ENCODE peak calls at places on chromosomes 11 and 22, in ten cellular contexts. One of them, this sample, is unnamed.

GRCh38 chr22:49084203-49084602 is 743.5 kb downstream of the BRD1 start:
- DNase-seq in K562: peak
- DNase-seq in GM12878: no peak
- DNase-seq in suprapubic skin: no peak
- DNase-seq in prostate gland: no peak
- DNase-seq in transverse colon: no peak
- DNase-seq in stomach: no peak
- DNase-seq in HepG2: no peak
- DNase-seq in GM12892: no peak
- DNase-seq in HCT116: peak
- DNase-seq in this sample: no peak

GRCh38 chr11:66974724-66975402 is at the start of gene C11orf86:
- DNase-seq in GM12878: no peak
- DNase-seq in HCT116: no peak
- DNase-seq in transverse colon: peak
- DNase-seq in suprapubic skin: no peak
- DNase-seq in HepG2: no peak
- DNase-seq in prostate gland: no peak
- DNase-seq in stomach: no peak
- DNase-seq in K562: no peak
- DNase-seq in GM12892: no peak
- DNase-seq in this sample: no peak

GRCh38 chr11:124644426-124645280 is 22.0 kb downstream of the TBRG1 start:
- DNase-seq in HepG2: peak
- DNase-seq in suprapubic skin: peak
- DNase-seq in transverse colon: peak
- DNase-seq in GM12892: no peak
- DNase-seq in stomach: peak
- DNase-seq in K562: peak
- DNase-seq in HCT116: peak
- DNase-seq in prostate gland: peak
- DNase-seq in GM12878: no peak
- DNase-seq in this sample: no peak

GRCh38 chr11:100824041-100824440 is 137.0 kb downstream of the ARHGAP42 start:
- DNase-seq in prostate gland: no peak
- DNase-seq in K562: no peak
- DNase-seq in GM12892: no peak
- DNase-seq in HepG2: no peak
- DNase-seq in HCT116: no peak
- DNase-seq in GM12878: no peak
- DNase-seq in transverse colon: no peak
- DNase-seq in stomach: no peak
- DNase-seq in suprapubic skin: no peak
- DNase-seq in this sample: no peak

GRCh38 chr11:57546869-57547518 is 9.6 kb downstream of the SMTNL1 start:
- DNase-seq in GM12892: peak
- DNase-seq in suprapubic skin: no peak
- DNase-seq in HCT116: no peak
- DNase-seq in K562: peak
- DNase-seq in stomach: no peak
- DNase-seq in GM12878: no peak
- DNase-seq in prostate gland: no peak
- DNase-seq in HepG2: peak
- DNase-seq in transverse colon: no peak
- DNase-seq in this sample: peak

GRCh38 chr11:61293869-61294716 is 1.0 kb downstream of the VWCE start:
- DNase-seq in HepG2: peak
- DNase-seq in suprapubic skin: no peak
- DNase-seq in K562: no peak
- DNase-seq in GM12892: peak
- DNase-seq in stomach: peak
- DNase-seq in GM12878: no peak
- DNase-seq in HCT116: no peak
- DNase-seq in prostate gland: no peak
- DNase-seq in transverse colon: peak
- DNase-seq in this sample: peak

GRCh38 chr11:126723665-126724045 is 276.9 kb downstream of the KIRREL3 start:
- DNase-seq in transverse colon: no peak
- DNase-seq in HepG2: no peak
- DNase-seq in K562: no peak
- DNase-seq in prostate gland: no peak
- DNase-seq in suprapubic skin: no peak
- DNase-seq in GM12878: no peak
- DNase-seq in HCT116: no peak
- DNase-seq in GM12892: no peak
- DNase-seq in stomach: no peak
- DNase-seq in this sample: no peak

GRCh38 chr11:109035261-109035660 is 370.4 kb downstream of the DDX10 start:
- DNase-seq in suprapubic skin: no peak
- DNase-seq in GM12878: no peak
- DNase-seq in GM12892: no peak
- DNase-seq in stomach: no peak
- DNase-seq in HCT116: no peak
- DNase-seq in prostate gland: no peak
- DNase-seq in K562: no peak
- DNase-seq in HepG2: no peak
- DNase-seq in transverse colon: no peak
- DNase-seq in this sample: no peak

GRCh38 chr22:49967333-49968241 is 7.0 kb downstream of the PIM3 start:
- DNase-seq in K562: no peak
- DNase-seq in HCT116: no peak
- DNase-seq in GM12878: no peak
- DNase-seq in transverse colon: peak
- DNase-seq in prostate gland: peak
- DNase-seq in GM12892: peak
- DNase-seq in suprapubic skin: peak
- DNase-seq in stomach: peak
- DNase-seq in HepG2: peak
- DNase-seq in this sample: peak

GRCh38 chr11:726278-726915 is 20.4 kb downstream of the EPS8L2 start:
- DNase-seq in GM12892: peak
- DNase-seq in prostate gland: peak
- DNase-seq in HCT116: no peak
- DNase-seq in transverse colon: peak
- DNase-seq in stomach: peak
- DNase-seq in K562: peak
- DNase-seq in GM12878: no peak
- DNase-seq in HepG2: no peak
- DNase-seq in suprapubic skin: no peak
- DNase-seq in this sample: no peak

GRCh38 chr22:21865041-21865440 is 2.4 kb downstream of the MAPK1 start:
- DNase-seq in HepG2: no peak
- DNase-seq in GM12892: no peak
- DNase-seq in K562: no peak
- DNase-seq in stomach: peak
- DNase-seq in suprapubic skin: no peak
- DNase-seq in GM12878: no peak
- DNase-seq in prostate gland: peak
- DNase-seq in transverse colon: no peak
- DNase-seq in HCT116: no peak
- DNase-seq in this sample: no peak

GRCh38 chr11:76266269-76266668 is 60.0 kb upstream of the WNT11 start:
- DNase-seq in stomach: no peak
- DNase-seq in GM12878: no peak
- DNase-seq in HepG2: no peak
- DNase-seq in K562: no peak
- DNase-seq in suprapubic skin: no peak
- DNase-seq in transverse colon: no peak
- DNase-seq in GM12892: no peak
- DNase-seq in HCT116: peak
- DNase-seq in prostate gland: no peak
- DNase-seq in this sample: no peak
- TF ChIP-seq POLR2AphosphoS5 in stomach: no peak
- TF ChIP-seq POLR2AphosphoS5 in GM12878: no peak
- TF ChIP-seq POLR2AphosphoS5 in HepG2: no peak
- TF ChIP-seq POLR2AphosphoS5 in K562: no peak
- TF ChIP-seq POLR2AphosphoS5 in suprapubic skin: no peak
- TF ChIP-seq POLR2AphosphoS5 in transverse colon: no peak
- TF ChIP-seq POLR2AphosphoS5 in GM12892: no peak
- TF ChIP-seq POLR2AphosphoS5 in HCT116: no peak
- TF ChIP-seq POLR2AphosphoS5 in prostate gland: no peak
- TF ChIP-seq POLR2AphosphoS5 in this sample: no peak

DNA sequence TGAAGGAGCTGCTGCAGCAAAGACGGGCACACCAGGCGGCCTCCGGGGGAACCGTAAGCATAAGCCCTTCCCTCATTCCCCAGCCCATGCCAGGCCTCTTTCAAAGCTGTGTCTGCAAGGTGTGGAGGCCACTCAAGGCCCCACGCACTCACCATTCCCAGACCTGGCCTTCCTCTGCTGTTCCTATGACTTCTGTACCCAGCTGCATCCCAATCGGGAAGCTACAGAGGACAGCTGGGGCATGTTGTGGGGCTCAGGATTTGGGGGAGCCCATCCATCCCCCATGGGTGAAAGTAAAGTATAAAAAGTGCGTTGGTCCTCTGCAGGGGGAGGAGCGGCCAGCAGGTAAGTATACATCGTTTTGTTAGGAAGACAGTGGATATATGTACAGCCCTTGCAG is 2.2 kb downstream of the POU2AF3 start:
- DNase-seq in GM12892: no peak
- DNase-seq in transverse colon: no peak
- DNase-seq in stomach: no peak
- DNase-seq in HCT116: no peak
- DNase-seq in prostate gland: no peak
- DNase-seq in HepG2: no peak
- DNase-seq in GM12878: no peak
- DNase-seq in suprapubic skin: no peak
- DNase-seq in K562: no peak
- DNase-seq in this sample: no peak
- TF ChIP-seq POLR2A in GM12892: no peak
- TF ChIP-seq POLR2A in transverse colon: no peak
- TF ChIP-seq POLR2A in stomach: no peak
- TF ChIP-seq POLR2A in HCT116: no peak
- TF ChIP-seq POLR2A in prostate gland: no peak
- TF ChIP-seq POLR2A in HepG2: no peak
- TF ChIP-seq POLR2A in GM12878: no peak
- TF ChIP-seq POLR2A in suprapubic skin: no peak
- TF ChIP-seq POLR2A in K562: no peak
- TF ChIP-seq POLR2A in this sample: no peak

GRCh38 chr11:58628446-58628845 is 6.0 kb downstream of the CNTF start:
- DNase-seq in suprapubic skin: no peak
- DNase-seq in K562: no peak
- DNase-seq in stomach: no peak
- DNase-seq in GM12878: no peak
- DNase-seq in HepG2: no peak
- DNase-seq in transverse colon: no peak
- DNase-seq in prostate gland: no peak
- DNase-seq in GM12892: no peak
- DNase-seq in HCT116: no peak
- DNase-seq in this sample: no peak

GRCh38 chr11:58631378-58631777 is 8.9 kb downstream of the CNTF start:
- DNase-seq in GM12878: no peak
- DNase-seq in HCT116: no peak
- DNase-seq in GM12892: no peak
- DNase-seq in prostate gland: no peak
- DNase-seq in suprapubic skin: no peak
- DNase-seq in K562: no peak
- DNase-seq in HepG2: no peak
- DNase-seq in transverse colon: no peak
- DNase-seq in stomach: no peak
- DNase-seq in this sample: no peak

GRCh38 chr11:58632510-58632909 is 10.0 kb downstream of the CNTF start:
- DNase-seq in transverse colon: no peak
- DNase-seq in GM12892: no peak
- DNase-seq in HCT116: no peak
- DNase-seq in prostate gland: peak
- DNase-seq in stomach: no peak
- DNase-seq in suprapubic skin: no peak
- DNase-seq in K562: no peak
- DNase-seq in GM12878: no peak
- DNase-seq in HepG2: no peak
- DNase-seq in this sample: no peak

GRCh38 chr11:58626915-58627483 is 4.5 kb downstream of the CNTF start:
- DNase-seq in prostate gland: no peak
- DNase-seq in stomach: no peak
- DNase-seq in K562: no peak
- DNase-seq in GM12878: no peak
- DNase-seq in transverse colon: no peak
- DNase-seq in HepG2: no peak
- DNase-seq in suprapubic skin: no peak
- DNase-seq in GM12892: no peak
- DNase-seq in HCT116: no peak
- DNase-seq in this sample: no peak

DNA sequence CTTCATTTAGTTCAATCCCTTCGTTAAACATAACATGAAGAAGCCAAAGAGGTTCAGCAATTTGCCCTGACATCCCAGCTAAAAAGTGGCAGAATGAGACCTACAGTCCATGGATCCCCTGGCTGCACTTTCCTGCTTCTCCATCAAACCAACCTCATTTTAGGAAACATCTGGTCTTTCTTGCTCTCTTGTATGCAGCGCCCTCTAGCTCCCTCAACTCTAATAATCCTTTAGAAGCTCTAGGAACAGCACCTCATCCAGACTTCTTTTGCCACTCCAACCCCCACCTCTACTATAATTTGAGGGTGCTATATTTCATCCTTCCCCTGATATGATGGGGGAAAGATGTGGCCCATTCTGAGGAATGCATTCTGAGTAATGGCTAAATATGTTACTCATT is 7.4 kb downstream of the CNTF start:
- DNase-seq in GM12892: no peak
- DNase-seq in HCT116: peak
- DNase-seq in suprapubic skin: no peak
- DNase-seq in prostate gland: no peak
- DNase-seq in stomach: no peak
- DNase-seq in transverse colon: peak
- DNase-seq in HepG2: peak
- DNase-seq in K562: peak
- DNase-seq in GM12878: no peak
- DNase-seq in this sample: no peak
- TF ChIP-seq POLR2AphosphoS5 in GM12892: no peak
- TF ChIP-seq POLR2AphosphoS5 in HCT116: no peak
- TF ChIP-seq POLR2AphosphoS5 in suprapubic skin: no peak
- TF ChIP-seq POLR2AphosphoS5 in prostate gland: no peak
- TF ChIP-seq POLR2AphosphoS5 in stomach: no peak
- TF ChIP-seq POLR2AphosphoS5 in transverse colon: no peak
- TF ChIP-seq POLR2AphosphoS5 in HepG2: no peak
- TF ChIP-seq POLR2AphosphoS5 in K562: no peak
- TF ChIP-seq POLR2AphosphoS5 in GM12878: no peak
- TF ChIP-seq POLR2AphosphoS5 in this sample: no peak

DNA sequence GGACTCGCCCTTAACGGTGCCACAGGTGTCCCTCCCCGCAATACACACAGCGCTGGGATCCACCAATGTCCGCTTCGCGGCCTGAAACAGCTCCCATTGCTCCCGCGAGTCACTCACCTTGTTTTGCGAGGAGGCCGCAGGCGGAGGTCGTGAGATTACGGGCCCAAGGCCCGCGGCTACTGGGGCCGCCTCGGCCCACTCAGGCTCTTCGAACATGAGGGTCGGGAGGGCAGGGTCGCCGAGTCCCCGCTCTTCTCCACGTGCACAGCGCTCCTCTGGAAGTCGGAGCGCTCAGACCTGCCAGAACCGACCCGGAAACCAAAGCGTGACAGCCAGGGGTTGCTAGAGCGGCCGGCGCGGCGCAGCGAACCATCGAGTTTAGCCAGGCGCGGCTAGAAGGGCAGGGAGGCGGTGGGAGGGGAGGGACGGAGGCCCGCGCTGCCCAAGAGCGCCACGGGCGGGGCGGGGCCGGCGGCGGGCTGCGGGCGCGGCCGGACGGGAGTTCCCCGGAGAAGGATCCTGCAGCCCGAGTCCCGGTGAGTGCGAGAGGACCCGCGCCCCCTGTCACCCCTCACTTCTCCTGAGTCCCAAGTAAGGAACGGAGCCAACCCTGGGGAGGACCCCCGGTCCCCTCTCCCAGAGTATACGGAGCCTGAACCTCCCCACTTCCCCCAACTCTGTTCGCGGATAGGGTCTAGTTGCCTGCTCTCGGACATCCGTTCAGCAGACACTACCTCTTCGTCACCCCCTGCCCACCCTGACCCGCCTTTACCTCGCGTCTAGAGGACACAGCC is at the start of the genes ILK and RRP8:
- DNase-seq in GM12892: peak
- DNase-seq in K562: peak
- DNase-seq in HCT116: peak
- DNase-seq in HepG2: peak
- DNase-seq in transverse colon: peak
- DNase-seq in GM12878: peak
- DNase-seq in stomach: peak
- DNase-seq in prostate gland: peak
- DNase-seq in suprapubic skin: peak
- DNase-seq in this sample: peak
- TF ChIP-seq POLR2A in GM12892: peak
- TF ChIP-seq POLR2A in K562: peak
- TF ChIP-seq POLR2A in HCT116: peak
- TF ChIP-seq POLR2A in HepG2: peak
- TF ChIP-seq POLR2A in transverse colon: peak
- TF ChIP-seq POLR2A in GM12878: peak
- TF ChIP-seq POLR2A in stomach: no peak
- TF ChIP-seq POLR2A in prostate gland: peak
- TF ChIP-seq POLR2A in suprapubic skin: peak
- TF ChIP-seq POLR2A in this sample: peak

This sample was measured in GM12891.